ENCODE peak calls at places on chromosomes 5 and 9, in eight cellular contexts. One of them, this sample, is unnamed.

GRCh38 chr9:7056237-7056636 is 298.5 kb downstream of the KDM4C start:
- DNase-seq in CD8-positive, alpha-beta memory T cell: no peak
- DNase-seq in pons: no peak
- DNase-seq in NCI-H460: no peak
- DNase-seq in omental fat pad: no peak
- DNase-seq in SK-MEL-5: no peak
- DNase-seq in A172: no peak
- DNase-seq in CD4-positive, alpha-beta memory T cell: no peak
- DNase-seq in this sample: no peak

GRCh38 chr9:2181794-2182193 is 166.6 kb downstream of the SMARCA2 start:
- DNase-seq in pons: peak
- DNase-seq in CD8-positive, alpha-beta memory T cell: no peak
- DNase-seq in A172: peak
- DNase-seq in NCI-H460: no peak
- DNase-seq in CD4-positive, alpha-beta memory T cell: no peak
- DNase-seq in SK-MEL-5: peak
- DNase-seq in omental fat pad: no peak
- DNase-seq in this sample: no peak

GRCh38 chr9:21933865-21934264 is 60.3 kb downstream of the CDKN2A start:
- DNase-seq in NCI-H460: no peak
- DNase-seq in SK-MEL-5: no peak
- DNase-seq in A172: no peak
- DNase-seq in pons: no peak
- DNase-seq in CD4-positive, alpha-beta memory T cell: no peak
- DNase-seq in CD8-positive, alpha-beta memory T cell: no peak
- DNase-seq in omental fat pad: no peak
- DNase-seq in this sample: no peak

GRCh38 chr9:136416914-136417313 is 6.5 kb downstream of the PMPCA start:
- DNase-seq in pons: no peak
- DNase-seq in A172: no peak
- DNase-seq in NCI-H460: no peak
- DNase-seq in CD8-positive, alpha-beta memory T cell: no peak
- DNase-seq in omental fat pad: no peak
- DNase-seq in CD4-positive, alpha-beta memory T cell: no peak
- DNase-seq in SK-MEL-5: no peak
- DNase-seq in this sample: no peak

GRCh38 chr5:4258170-4258569 is 662.5 kb downstream of the IRX1 start:
- DNase-seq in SK-MEL-5: no peak
- DNase-seq in A172: no peak
- DNase-seq in pons: no peak
- DNase-seq in omental fat pad: no peak
- DNase-seq in CD4-positive, alpha-beta memory T cell: no peak
- DNase-seq in CD8-positive, alpha-beta memory T cell: no peak
- DNase-seq in NCI-H460: no peak
- DNase-seq in this sample: no peak

GRCh38 chr5:156865427-156865826 is 15.3 kb downstream of the PPP1R2B start:
- DNase-seq in NCI-H460: no peak
- DNase-seq in pons: no peak
- DNase-seq in CD8-positive, alpha-beta memory T cell: no peak
- DNase-seq in omental fat pad: no peak
- DNase-seq in A172: no peak
- DNase-seq in CD4-positive, alpha-beta memory T cell: no peak
- DNase-seq in SK-MEL-5: no peak
- DNase-seq in this sample: no peak

GRCh38 chr5:107289030-107289714 is 381.6 kb downstream of the EFNA5 start:
- DNase-seq in A172: no peak
- DNase-seq in CD8-positive, alpha-beta memory T cell: no peak
- DNase-seq in NCI-H460: no peak
- DNase-seq in pons: peak
- DNase-seq in SK-MEL-5: peak
- DNase-seq in CD4-positive, alpha-beta memory T cell: no peak
- DNase-seq in omental fat pad: no peak
- DNase-seq in this sample: no peak

GRCh38 chr5:74122979-74123575 is 497.1 kb downstream of the ARHGEF28 start:
- DNase-seq in CD4-positive, alpha-beta memory T cell: no peak
- DNase-seq in pons: no peak
- DNase-seq in NCI-H460: no peak
- DNase-seq in CD8-positive, alpha-beta memory T cell: no peak
- DNase-seq in omental fat pad: no peak
- DNase-seq in A172: no peak
- DNase-seq in SK-MEL-5: no peak
- DNase-seq in this sample: no peak

GRCh38 chr5:57035955-57036354 is 84.0 kb upstream of the MIER3 start:
- DNase-seq in omental fat pad: no peak
- DNase-seq in A172: no peak
- DNase-seq in NCI-H460: no peak
- DNase-seq in pons: no peak
- DNase-seq in SK-MEL-5: no peak
- DNase-seq in CD8-positive, alpha-beta memory T cell: no peak
- DNase-seq in CD4-positive, alpha-beta memory T cell: no peak
- DNase-seq in this sample: no peak

GRCh38 chr9:29514336-29514735 is 1941.1 kb upstream of the C9orf72 start:
- DNase-seq in omental fat pad: no peak
- DNase-seq in A172: no peak
- DNase-seq in SK-MEL-5: no peak
- DNase-seq in CD8-positive, alpha-beta memory T cell: no peak
- DNase-seq in NCI-H460: no peak
- DNase-seq in pons: peak
- DNase-seq in CD4-positive, alpha-beta memory T cell: no peak
- DNase-seq in this sample: no peak

GRCh38 chr5:62931081-62931480 is 352.5 kb downstream of the LRRC70 start:
- DNase-seq in NCI-H460: no peak
- DNase-seq in pons: no peak
- DNase-seq in omental fat pad: no peak
- DNase-seq in SK-MEL-5: no peak
- DNase-seq in A172: no peak
- DNase-seq in CD8-positive, alpha-beta memory T cell: no peak
- DNase-seq in CD4-positive, alpha-beta memory T cell: no peak
- DNase-seq in this sample: no peak

GRCh38 chr5:79133121-79133656 is 21.6 kb downstream of the BHMT start:
- DNase-seq in A172: peak
- DNase-seq in NCI-H460: peak
- DNase-seq in omental fat pad: no peak
- DNase-seq in SK-MEL-5: peak
- DNase-seq in CD4-positive, alpha-beta memory T cell: peak
- DNase-seq in pons: peak
- DNase-seq in CD8-positive, alpha-beta memory T cell: no peak
- DNase-seq in this sample: peak

GRCh38 chr5:119302916-119303897 is 52.6 kb upstream of the TNFAIP8 start:
- DNase-seq in pons: no peak
- DNase-seq in omental fat pad: no peak
- DNase-seq in CD4-positive, alpha-beta memory T cell: no peak
- DNase-seq in A172: peak
- DNase-seq in NCI-H460: peak
- DNase-seq in CD8-positive, alpha-beta memory T cell: no peak
- DNase-seq in SK-MEL-5: no peak
- DNase-seq in this sample: no peak

GRCh38 chr9:115202960-115203751 is 85.2 kb upstream of the TNC start:
- DNase-seq in SK-MEL-5: no peak
- DNase-seq in CD8-positive, alpha-beta memory T cell: no peak
- DNase-seq in pons: no peak
- DNase-seq in NCI-H460: no peak
- DNase-seq in A172: no peak
- DNase-seq in omental fat pad: no peak
- DNase-seq in CD4-positive, alpha-beta memory T cell: no peak
- DNase-seq in this sample: no peak

GRCh38 chr5:2017540-2018389 is 135.0 kb upstream of the IRX4 start:
- DNase-seq in CD4-positive, alpha-beta memory T cell: no peak
- DNase-seq in NCI-H460: peak
- DNase-seq in omental fat pad: no peak
- DNase-seq in pons: no peak
- DNase-seq in CD8-positive, alpha-beta memory T cell: no peak
- DNase-seq in SK-MEL-5: peak
- DNase-seq in A172: no peak
- DNase-seq in this sample: no peak

GRCh38 chr5:120538644-120539043 is 74.5 kb downstream of the PRR16 start:
- DNase-seq in omental fat pad: no peak
- DNase-seq in NCI-H460: no peak
- DNase-seq in A172: peak
- DNase-seq in CD8-positive, alpha-beta memory T cell: no peak
- DNase-seq in CD4-positive, alpha-beta memory T cell: no peak
- DNase-seq in SK-MEL-5: no peak
- DNase-seq in pons: no peak
- DNase-seq in this sample: no peak

GRCh38 chr9:134493471-134494272 is 147.9 kb upstream of the COL5A1 start:
- DNase-seq in SK-MEL-5: no peak
- DNase-seq in CD4-positive, alpha-beta memory T cell: no peak
- DNase-seq in NCI-H460: no peak
- DNase-seq in omental fat pad: no peak
- DNase-seq in A172: no peak
- DNase-seq in pons: no peak
- DNase-seq in CD8-positive, alpha-beta memory T cell: no peak
- DNase-seq in this sample: no peak

GRCh38 chr5:150488519-150489357 is 19.2 kb upstream of the NDST1 start:
- DNase-seq in NCI-H460: no peak
- DNase-seq in CD8-positive, alpha-beta memory T cell: no peak
- DNase-seq in A172: no peak
- DNase-seq in CD4-positive, alpha-beta memory T cell: no peak
- DNase-seq in pons: peak
- DNase-seq in omental fat pad: no peak
- DNase-seq in SK-MEL-5: peak
- DNase-seq in this sample: no peak

GRCh38 chr5:1246711-1247431 is 21.7 kb downstream of the SLC6A18 start:
- DNase-seq in omental fat pad: no peak
- DNase-seq in A172: no peak
- DNase-seq in pons: no peak
- DNase-seq in CD8-positive, alpha-beta memory T cell: no peak
- DNase-seq in CD4-positive, alpha-beta memory T cell: no peak
- DNase-seq in NCI-H460: peak
- DNase-seq in SK-MEL-5: peak
- DNase-seq in this sample: no peak

GRCh38 chr5:114634517-114634916 is 272.6 kb downstream of the KCNN2 start:
- DNase-seq in CD8-positive, alpha-beta memory T cell: no peak
- DNase-seq in SK-MEL-5: no peak
- DNase-seq in NCI-H460: no peak
- DNase-seq in CD4-positive, alpha-beta memory T cell: no peak
- DNase-seq in A172: no peak
- DNase-seq in omental fat pad: no peak
- DNase-seq in pons: no peak
- DNase-seq in this sample: no peak

GRCh38 chr5:124605516-124605915 is 140.9 kb downstream of the ZNF608 start:
- DNase-seq in A172: no peak
- DNase-seq in NCI-H460: no peak
- DNase-seq in SK-MEL-5: no peak
- DNase-seq in omental fat pad: no peak
- DNase-seq in pons: peak
- DNase-seq in CD8-positive, alpha-beta memory T cell: no peak
- DNase-seq in CD4-positive, alpha-beta memory T cell: no peak
- DNase-seq in this sample: no peak

GRCh38 chr5:1526151-1526631 is 2.4 kb upstream of the LPCAT1 start:
- DNase-seq in NCI-H460: no peak
- DNase-seq in CD8-positive, alpha-beta memory T cell: no peak
- DNase-seq in omental fat pad: no peak
- DNase-seq in A172: no peak
- DNase-seq in pons: no peak
- DNase-seq in SK-MEL-5: no peak
- DNase-seq in CD4-positive, alpha-beta memory T cell: no peak
- DNase-seq in this sample: no peak

GRCh38 chr9:94922098-94922607 is 195.7 kb downstream of the AOPEP start:
- DNase-seq in NCI-H460: peak
- DNase-seq in A172: peak
- DNase-seq in pons: peak
- DNase-seq in SK-MEL-5: peak
- DNase-seq in CD4-positive, alpha-beta memory T cell: no peak
- DNase-seq in omental fat pad: no peak
- DNase-seq in CD8-positive, alpha-beta memory T cell: no peak
- DNase-seq in this sample: no peak